ENCODE peak calls at places on chromosomes 5 and 9, in eight cellular contexts. G is WTC11; A is activated gamma-delta T cell treated with anti-CD3 and anti-CD28 coated beads, Interleukin-2, amount 50 U/mL, for 16 hours; B is left ventricle myocardium superior; R is T1000; N is foreskin fibroblast; F is stimulated activated CD4-positive, alpha-beta T cell treated with anti-CD3 and anti-CD28 coated beads, Interleukin-15, amount 100 ng/mL, for 1 hour; E is naive B cell. M is an unnamed sample.

GRCh38 chr5:119063579-119064379 is 7.1 kb upstream of the DMXL1 start:
- DNase-seq in G (no peak), A (no peak), B (no peak), R (no peak), N (peak; percentile 14), F (no peak), E (no peak), M (no peak)

GRCh38 chr5:153537225-153537624 is 46.8 kb downstream of the GRIA1 start:
- DNase-seq in G (no peak), A (no peak), B (no peak), R (no peak), N (no peak), F (no peak), E (no peak), M (no peak)

GRCh38 chr5:116389601-116390000 is 185.0 kb downstream of the SEMA6A start:
- DNase-seq in G (no peak), A (no peak), B (no peak), R (no peak), N (no peak), F (no peak), E (no peak), M (no peak)

GRCh38 chr9:37908698-37909186 is 4.8 kb upstream of the SLC25A51 start:
- DNase-seq in G (no peak), A (no peak), B (no peak), R (no peak), N (peak; percentile 64), F (no peak), E (no peak), M (no peak)

GRCh38 chr9:38026021-38026809 is 42.8 kb downstream of the SHB start:
- DNase-seq in G (no peak), A (no peak), B (peak; percentile 70), R (peak; percentile 60), N (peak; percentile 98), F (no peak), E (no peak), M (no peak)

GRCh38 chr9:20339611-20340010 is 282.7 kb downstream of the MLLT3 start:
- DNase-seq in G (no peak), A (no peak), B (no peak), R (no peak), N (no peak), F (no peak), E (no peak), M (no peak)

GRCh38 chr9:131868766-131869165 is 128.9 kb upstream of the RAPGEF1 start:
- DNase-seq in G (no peak), A (no peak), B (no peak), R (no peak), N (no peak), F (no peak), E (no peak), M (no peak)

GRCh38 chr9:33024126-33024965 is 727 bp upstream of the DNAJA1 start:
- DNase-seq in G (no peak), A (no peak), B (peak; percentile 31), R (no peak), N (no peak), F (no peak), E (no peak), M (no peak)

M was measured in naive thymus-derived CD4-positive, alpha-beta T cell.